ENCODE peak calls at places on chromosomes 1 and 21, in eight cellular contexts. One of them, this sample, is unnamed. For H3K36me3, the result is how much of the 10 kb centered on the place peaks cover.

GRCh38 chr1:28281608-28282425 is 22.5 kb downstream of the SESN2 start:
- DNase-seq in psoas muscle: no peak
- DNase-seq in endodermal cell: no peak
- DNase-seq in heart left ventricle: no peak
- DNase-seq in bronchial epithelial cell: no peak
- DNase-seq in ovary: no peak
- DNase-seq in osteoblast: no peak
- DNase-seq in neuronal stem cell: no peak
- DNase-seq in this sample: peak

GRCh38 chr1:18960409-18960808 is 3.9 kb upstream of the IFFO2 start:
- DNase-seq in bronchial epithelial cell: no peak
- DNase-seq in heart left ventricle: no peak
- DNase-seq in neuronal stem cell: no peak
- DNase-seq in osteoblast: no peak
- DNase-seq in ovary: no peak
- DNase-seq in psoas muscle: no peak
- DNase-seq in endodermal cell: peak
- DNase-seq in this sample: no peak

GRCh38 chr1:24964811-24965570 is 34.9 kb upstream of the RUNX3 start:
- DNase-seq in psoas muscle: peak
- DNase-seq in neuronal stem cell: no peak
- DNase-seq in osteoblast: peak
- DNase-seq in endodermal cell: no peak
- DNase-seq in bronchial epithelial cell: no peak
- DNase-seq in ovary: no peak
- DNase-seq in heart left ventricle: peak
- DNase-seq in this sample: peak

GRCh38 chr21:44006017-44006624 is 6.0 kb upstream of the TRAPPC10 start:
- DNase-seq in endodermal cell: no peak
- DNase-seq in bronchial epithelial cell: peak
- DNase-seq in psoas muscle: peak
- DNase-seq in heart left ventricle: no peak
- DNase-seq in neuronal stem cell: no peak
- DNase-seq in ovary: no peak
- DNase-seq in osteoblast: peak
- DNase-seq in this sample: no peak

GRCh38 chr1:96388421-96389310 is 332.9 kb upstream of the PTBP2 start:
- DNase-seq in endodermal cell: no peak
- DNase-seq in ovary: no peak
- DNase-seq in neuronal stem cell: no peak
- DNase-seq in bronchial epithelial cell: no peak
- DNase-seq in osteoblast: peak
- DNase-seq in heart left ventricle: no peak
- DNase-seq in psoas muscle: no peak
- DNase-seq in this sample: no peak

GRCh38 chr1:69377507-69377906 is 190.2 kb upstream of the LRRC7 start:
- DNase-seq in neuronal stem cell: no peak
- DNase-seq in ovary: no peak
- DNase-seq in heart left ventricle: no peak
- DNase-seq in endodermal cell: no peak
- DNase-seq in bronchial epithelial cell: peak
- DNase-seq in osteoblast: no peak
- DNase-seq in psoas muscle: no peak
- DNase-seq in this sample: no peak

GRCh38 chr21:44303490-44303981 is 3.7 kb downstream of the PFKL start:
- DNase-seq in ovary: no peak
- DNase-seq in psoas muscle: no peak
- DNase-seq in neuronal stem cell: no peak
- DNase-seq in osteoblast: no peak
- DNase-seq in bronchial epithelial cell: no peak
- DNase-seq in heart left ventricle: no peak
- DNase-seq in endodermal cell: no peak
- DNase-seq in this sample: peak

GRCh38 chr1:168095476-168095875 is 41.3 kb downstream of the GPR161 start:
- DNase-seq in heart left ventricle: no peak
- DNase-seq in osteoblast: no peak
- DNase-seq in ovary: no peak
- DNase-seq in neuronal stem cell: no peak
- DNase-seq in bronchial epithelial cell: no peak
- DNase-seq in endodermal cell: no peak
- DNase-seq in psoas muscle: no peak
- DNase-seq in this sample: no peak

GRCh38 chr1:192974701-192975100 is 84.5 kb downstream of the UCHL5 start:
- DNase-seq in neuronal stem cell: no peak
- DNase-seq in heart left ventricle: no peak
- DNase-seq in osteoblast: no peak
- DNase-seq in ovary: no peak
- DNase-seq in bronchial epithelial cell: peak
- DNase-seq in endodermal cell: no peak
- DNase-seq in psoas muscle: no peak
- DNase-seq in this sample: no peak

GRCh38 chr1:226882187-226882586 is 11.8 kb downstream of the PSEN2 start:
- DNase-seq in bronchial epithelial cell: no peak
- DNase-seq in osteoblast: no peak
- DNase-seq in ovary: no peak
- DNase-seq in psoas muscle: no peak
- DNase-seq in heart left ventricle: no peak
- DNase-seq in neuronal stem cell: no peak
- DNase-seq in endodermal cell: no peak
- DNase-seq in this sample: no peak

GRCh38 chr1:33982419-33982818 is 118.5 kb downstream of the HMGB4 start:
- DNase-seq in ovary: no peak
- DNase-seq in endodermal cell: no peak
- DNase-seq in heart left ventricle: no peak
- DNase-seq in psoas muscle: no peak
- DNase-seq in osteoblast: no peak
- DNase-seq in neuronal stem cell: no peak
- DNase-seq in bronchial epithelial cell: no peak
- DNase-seq in this sample: no peak

GRCh38 chr1:188463919-188464318 is 1635.2 kb downstream of the PLA2G4A start:
- DNase-seq in ovary: no peak
- DNase-seq in bronchial epithelial cell: no peak
- DNase-seq in heart left ventricle: no peak
- DNase-seq in psoas muscle: no peak
- DNase-seq in endodermal cell: no peak
- DNase-seq in neuronal stem cell: no peak
- DNase-seq in osteoblast: no peak
- DNase-seq in this sample: no peak

GRCh38 chr1:192756314-192756713 is 52.5 kb upstream of the RGS2 start:
- DNase-seq in bronchial epithelial cell: no peak
- DNase-seq in neuronal stem cell: no peak
- DNase-seq in psoas muscle: no peak
- DNase-seq in heart left ventricle: no peak
- DNase-seq in osteoblast: no peak
- DNase-seq in ovary: no peak
- DNase-seq in endodermal cell: no peak
- DNase-seq in this sample: no peak

DNA sequence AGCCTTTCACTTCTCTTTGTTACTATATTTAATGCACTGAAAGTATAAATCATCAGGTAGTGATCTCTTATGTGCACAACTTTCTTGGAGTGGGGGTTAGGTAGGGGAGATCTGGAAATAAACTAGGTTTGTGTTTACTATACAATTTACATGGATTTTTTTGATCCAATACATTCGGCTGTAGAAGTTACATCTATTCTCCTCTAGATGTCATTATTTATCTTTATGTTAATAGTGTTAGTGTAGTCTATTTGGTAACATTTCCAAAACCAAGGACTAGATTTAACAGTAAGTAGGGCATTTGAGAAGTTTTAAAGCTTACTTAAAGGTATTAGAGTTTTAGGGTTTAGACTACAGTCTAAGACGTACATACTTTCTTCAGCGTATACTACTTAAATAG is 5.4 kb downstream of the VPS45 start:
- DNase-seq in heart left ventricle: no peak
- DNase-seq in ovary: no peak
- DNase-seq in neuronal stem cell: no peak
- DNase-seq in osteoblast: no peak
- DNase-seq in psoas muscle: no peak
- DNase-seq in bronchial epithelial cell: peak
- DNase-seq in endodermal cell: no peak
- DNase-seq in this sample: no peak
- H3K36me3 ChIP-seq in heart left ventricle: under half
- H3K36me3 ChIP-seq in ovary: under half
- H3K36me3 ChIP-seq in neuronal stem cell: half or more
- H3K36me3 ChIP-seq in osteoblast: under half
- H3K36me3 ChIP-seq in psoas muscle: half or more
- H3K36me3 ChIP-seq in bronchial epithelial cell: under half
- H3K36me3 ChIP-seq in endodermal cell: half or more
- H3K36me3 ChIP-seq in this sample: under half

GRCh38 chr1:8077120-8077573 is 51.0 kb upstream of the ERRFI1 start:
- DNase-seq in endodermal cell: peak
- DNase-seq in heart left ventricle: peak
- DNase-seq in psoas muscle: peak
- DNase-seq in neuronal stem cell: no peak
- DNase-seq in ovary: peak
- DNase-seq in bronchial epithelial cell: peak
- DNase-seq in osteoblast: peak
- DNase-seq in this sample: peak

GRCh38 chr1:8075511-8076051 is 49.5 kb upstream of the ERRFI1 start:
- DNase-seq in endodermal cell: no peak
- DNase-seq in bronchial epithelial cell: peak
- DNase-seq in psoas muscle: no peak
- DNase-seq in heart left ventricle: no peak
- DNase-seq in ovary: no peak
- DNase-seq in neuronal stem cell: no peak
- DNase-seq in osteoblast: peak
- DNase-seq in this sample: no peak

GRCh38 chr1:8076171-8076570 is 50.1 kb upstream of the ERRFI1 start:
- DNase-seq in bronchial epithelial cell: no peak
- DNase-seq in psoas muscle: no peak
- DNase-seq in osteoblast: no peak
- DNase-seq in heart left ventricle: no peak
- DNase-seq in ovary: no peak
- DNase-seq in endodermal cell: no peak
- DNase-seq in neuronal stem cell: no peak
- DNase-seq in this sample: no peak

GRCh38 chr1:8078176-8078671 is 52.1 kb upstream of the ERRFI1 start:
- DNase-seq in heart left ventricle: no peak
- DNase-seq in ovary: no peak
- DNase-seq in psoas muscle: no peak
- DNase-seq in bronchial epithelial cell: peak
- DNase-seq in neuronal stem cell: no peak
- DNase-seq in osteoblast: peak
- DNase-seq in endodermal cell: peak
- DNase-seq in this sample: no peak

GRCh38 chr1:8077602-8078001 is 51.5 kb upstream of the ERRFI1 start:
- DNase-seq in endodermal cell: no peak
- DNase-seq in heart left ventricle: no peak
- DNase-seq in ovary: no peak
- DNase-seq in osteoblast: no peak
- DNase-seq in bronchial epithelial cell: peak
- DNase-seq in neuronal stem cell: no peak
- DNase-seq in psoas muscle: no peak
- DNase-seq in this sample: peak
- H3K4me3 ChIP-seq in endodermal cell: no peak
- H3K4me3 ChIP-seq in heart left ventricle: no peak
- H3K4me3 ChIP-seq in ovary: no peak
- H3K4me3 ChIP-seq in osteoblast: no peak
- H3K4me3 ChIP-seq in bronchial epithelial cell: no peak
- H3K4me3 ChIP-seq in neuronal stem cell: no peak
- H3K4me3 ChIP-seq in psoas muscle: peak
- H3K4me3 ChIP-seq in this sample: no peak

GRCh38 chr1:53275566-53275965 is 37.2 kb upstream of the MAGOH start:
- DNase-seq in neuronal stem cell: no peak
- DNase-seq in ovary: no peak
- DNase-seq in osteoblast: peak
- DNase-seq in psoas muscle: no peak
- DNase-seq in heart left ventricle: no peak
- DNase-seq in endodermal cell: no peak
- DNase-seq in bronchial epithelial cell: no peak
- DNase-seq in this sample: no peak

GRCh38 chr1:53278294-53278693 is 40.0 kb upstream of the MAGOH start:
- DNase-seq in bronchial epithelial cell: no peak
- DNase-seq in heart left ventricle: no peak
- DNase-seq in psoas muscle: peak
- DNase-seq in endodermal cell: peak
- DNase-seq in neuronal stem cell: peak
- DNase-seq in ovary: peak
- DNase-seq in osteoblast: peak
- DNase-seq in this sample: peak

GRCh38 chr1:53277326-53277725 is 39.0 kb upstream of the MAGOH start:
- DNase-seq in neuronal stem cell: no peak
- DNase-seq in bronchial epithelial cell: no peak
- DNase-seq in heart left ventricle: no peak
- DNase-seq in ovary: no peak
- DNase-seq in endodermal cell: no peak
- DNase-seq in psoas muscle: no peak
- DNase-seq in osteoblast: peak
- DNase-seq in this sample: no peak

GRCh38 chr1:53276153-53276901 is 38.0 kb upstream of the MAGOH start:
- DNase-seq in endodermal cell: no peak
- DNase-seq in osteoblast: peak
- DNase-seq in heart left ventricle: no peak
- DNase-seq in ovary: no peak
- DNase-seq in bronchial epithelial cell: no peak
- DNase-seq in psoas muscle: no peak
- DNase-seq in neuronal stem cell: no peak
- DNase-seq in this sample: no peak

GRCh38 chr1:53276902-53277281 is 38.6 kb upstream of the MAGOH start:
- DNase-seq in endodermal cell: no peak
- DNase-seq in neuronal stem cell: no peak
- DNase-seq in heart left ventricle: no peak
- DNase-seq in osteoblast: peak
- DNase-seq in psoas muscle: no peak
- DNase-seq in ovary: no peak
- DNase-seq in bronchial epithelial cell: no peak
- DNase-seq in this sample: no peak
- H3K36me3 ChIP-seq in endodermal cell: under half
- H3K36me3 ChIP-seq in neuronal stem cell: half or more
- H3K36me3 ChIP-seq in heart left ventricle: under half
- H3K36me3 ChIP-seq in osteoblast: under half
- H3K36me3 ChIP-seq in psoas muscle: under half
- H3K36me3 ChIP-seq in ovary: under half
- H3K36me3 ChIP-seq in bronchial epithelial cell: under half
- H3K36me3 ChIP-seq in this sample: under half

GRCh38 chr1:244325056-244325764 is 126.5 kb downstream of the ADSS2 start:
- DNase-seq in ovary: no peak
- DNase-seq in bronchial epithelial cell: no peak
- DNase-seq in endodermal cell: no peak
- DNase-seq in osteoblast: no peak
- DNase-seq in neuronal stem cell: no peak
- DNase-seq in psoas muscle: no peak
- DNase-seq in heart left ventricle: no peak
- DNase-seq in this sample: no peak

GRCh38 chr1:244322791-244323521 is 128.8 kb downstream of the ADSS2 start:
- DNase-seq in neuronal stem cell: no peak
- DNase-seq in endodermal cell: peak
- DNase-seq in osteoblast: peak
- DNase-seq in heart left ventricle: no peak
- DNase-seq in psoas muscle: no peak
- DNase-seq in bronchial epithelial cell: peak
- DNase-seq in ovary: peak
- DNase-seq in this sample: peak

GRCh38 chr1:244324176-244324883 is 127.4 kb downstream of the ADSS2 start:
- DNase-seq in neuronal stem cell: no peak
- DNase-seq in endodermal cell: no peak
- DNase-seq in osteoblast: no peak
- DNase-seq in ovary: no peak
- DNase-seq in heart left ventricle: no peak
- DNase-seq in bronchial epithelial cell: no peak
- DNase-seq in psoas muscle: no peak
- DNase-seq in this sample: no peak

GRCh38 chr1:244319283-244320132 is 132.2 kb downstream of the ADSS2 start:
- DNase-seq in bronchial epithelial cell: peak
- DNase-seq in endodermal cell: no peak
- DNase-seq in osteoblast: peak
- DNase-seq in ovary: no peak
- DNase-seq in psoas muscle: no peak
- DNase-seq in neuronal stem cell: no peak
- DNase-seq in heart left ventricle: no peak
- DNase-seq in this sample: no peak

GRCh38 chr1:244322181-244322580 is 129.5 kb downstream of the ADSS2 start:
- DNase-seq in neuronal stem cell: no peak
- DNase-seq in psoas muscle: no peak
- DNase-seq in osteoblast: no peak
- DNase-seq in ovary: no peak
- DNase-seq in bronchial epithelial cell: no peak
- DNase-seq in heart left ventricle: no peak
- DNase-seq in endodermal cell: no peak
- DNase-seq in this sample: no peak
- H3K4me3 ChIP-seq in neuronal stem cell: no peak
- H3K4me3 ChIP-seq in psoas muscle: no peak
- H3K4me3 ChIP-seq in osteoblast: no peak
- H3K4me3 ChIP-seq in ovary: no peak
- H3K4me3 ChIP-seq in bronchial epithelial cell: no peak
- H3K4me3 ChIP-seq in heart left ventricle: no peak
- H3K4me3 ChIP-seq in endodermal cell: no peak
- H3K4me3 ChIP-seq in this sample: no peak